ENCODE peak calls at places on chromosomes 11 and 22, in seven cellular contexts. D, I, P, M, C, E and V are unnamed samples.

GRCh38 chr11:7300281-7300680 is 48.6 kb downstream of the SYT9 start:
- DNase-seq in C (no peak), M (no peak), P (no peak), D (no peak), I (no peak), E (no peak), V (no peak)

GRCh38 chr11:34565417-34566208 is 52.0 kb upstream of the ELF5 start:
- DNase-seq in I (no peak), M (no peak), C (no peak), E (no peak), P (no peak), D (no peak), V (no peak)

GRCh38 chr11:103967985-103968384 is 68.5 kb upstream of the DDI1 start:
- DNase-seq in I (no peak), D (no peak), P (no peak), C (no peak), M (no peak), E (no peak), V (no peak)

GRCh38 chr22:23790819-23791736 is 4.3 kb downstream of the SMARCB1 start:
- DNase-seq in P (no peak), I (peak; percentile 54), D (no peak), M (no peak), C (peak; percentile 87), E (no peak), V (peak; percentile 49)

GRCh38 chr11:107951105-107951504 is 22.9 kb downstream of the RAB39A start:
- DNase-seq in P (no peak), C (no peak), E (no peak), M (no peak), D (no peak), I (no peak), V (no peak)

GRCh38 chr22:42280836-42281235 is 10.4 kb upstream of the TCF20 start:
- DNase-seq in M (no peak), P (no peak), C (no peak), I (no peak), D (no peak), E (no peak), V (no peak)

GRCh38 chr11:71171576-71171975 is 80.8 kb downstream of the SHANK2 start:
- DNase-seq in I (no peak), M (no peak), P (no peak), C (no peak), D (no peak), E (no peak), V (no peak)

GRCh38 chr11:17939542-17939941 is 73.3 kb downstream of the SERGEF start:
- DNase-seq in P (no peak), M (no peak), C (no peak), E (no peak), D (no peak), I (peak; percentile 47), V (no peak)

GRCh38 chr11:57476883-57477506 is 16.7 kb downstream of the RTN4RL2 start:
- DNase-seq in C (peak; percentile 29), D (no peak), E (no peak), M (no peak), P (no peak), I (no peak), V (peak; percentile 27)

GRCh38 chr11:86228967-86229330 is 15.6 kb upstream of the EED start:
- DNase-seq in M (no peak), P (no peak), D (no peak), I (no peak), C (no peak), E (no peak), V (no peak)

GRCh38 chr11:61160487-61161189 is 588 bp downstream of the VPS37C start:
- DNase-seq in M (no peak), C (no peak), D (no peak), P (no peak), E (no peak), I (peak; percentile 19), V (no peak)

GRCh38 chr22:20237480-20238440 is 30.4 kb downstream of the RTN4R start:
- DNase-seq in I (no peak), E (no peak), M (no peak), C (no peak), P (no peak), D (no peak), V (no peak)

GRCh38 chr22:40345801-40346177 is 511 bp upstream of the ADSL start:
- DNase-seq in C (peak; percentile 69), M (peak; percentile 16), I (peak; percentile 69), D (peak; percentile 56), E (no peak), P (no peak), V (peak; percentile 11)

GRCh38 chr11:65899356-65900124 is 648 bp downstream of the FOSL1 start:
- DNase-seq in E (peak; percentile 71), P (peak; percentile 79), C (peak; percentile 90), I (peak; percentile 83), M (peak; percentile 65), D (peak; percentile 81), V (peak; percentile 77)

GRCh38 chr11:120740424-120740823 is 228.9 kb downstream of the GRIK4 start:
- DNase-seq in C (no peak), P (no peak), I (no peak), M (no peak), D (no peak), E (no peak), V (no peak)

GRCh38 chr11:93984205-93984586 is 37.0 kb upstream of the HEPHL1 start:
- DNase-seq in M (no peak), D (no peak), E (no peak), I (no peak), P (no peak), C (no peak), V (peak; percentile 22)

GRCh38 chr11:20933086-20933485 is 263.7 kb downstream of the NELL1 start:
- DNase-seq in E (no peak), C (no peak), M (no peak), D (no peak), P (no peak), I (no peak), V (no peak)

GRCh38 chr11:2862950-2863618 is 22.5 kb downstream of the CDKN1C start:
- DNase-seq in E (no peak), M (no peak), D (no peak), I (no peak), P (peak; percentile 13), C (no peak), V (no peak)

GRCh38 chr11:44582641-44583352 is 17.3 kb downstream of the CD82 start:
- DNase-seq in I (no peak), M (no peak), E (no peak), C (no peak), D (no peak), P (no peak), V (no peak)

GRCh38 chr11:27697679-27698275 is 2.5 kb downstream of the BDNF start:
- DNase-seq in E (no peak), D (no peak), C (no peak), I (no peak), P (peak; percentile 41), M (no peak), V (no peak)

GRCh38 chr11:117979481-117980211 is 6.5 kb upstream of the IL10RA start:
- DNase-seq in E (no peak), D (no peak), P (no peak), M (no peak), I (no peak), C (no peak), V (no peak)

GRCh38 chr11:112961146-112961668 is at the start of gene NCAM1:
- DNase-seq in E (peak; percentile 48), C (peak; percentile 60), M (no peak), P (peak; percentile 81), D (peak; percentile 59), I (peak; percentile 86), V (no peak)

GRCh38 chr11:6249822-6250555 is 9.6 kb upstream of the CCKBR start:
- DNase-seq in C (peak; percentile 81), P (peak; percentile 77), I (peak; percentile 80), D (peak; percentile 90), E (peak; percentile 74), M (no peak), V (peak; percentile 75)

GRCh38 chr11:25876456-25876965 is 455.4 kb upstream of the ANO3 start:
- DNase-seq in I (no peak), M (no peak), C (no peak), E (no peak), D (no peak), P (no peak), V (no peak)